ENCODE peak calls at places on chromosome 19, in six cellular contexts. One of them, this sample, is unnamed.

GRCh38 chr19:55493650-55494171 is 5.5 kb downstream of the SSC5D start:
- DNase-seq in tibial artery: no peak
- DNase-seq in right atrium auricular region: no peak
- DNase-seq in IMR-90: no peak
- DNase-seq in endothelial cell: no peak
- DNase-seq in cardiac muscle cell: no peak
- DNase-seq in this sample: no peak

GRCh38 chr19:18735324-18735723 is 51.8 kb downstream of the CRTC1 start:
- DNase-seq in tibial artery: no peak
- DNase-seq in IMR-90: no peak
- DNase-seq in endothelial cell: no peak
- DNase-seq in cardiac muscle cell: no peak
- DNase-seq in right atrium auricular region: no peak
- DNase-seq in this sample: no peak

GRCh38 chr19:16542894-16543498 is 759 bp upstream of the CHERP start:
- DNase-seq in tibial artery: no peak
- DNase-seq in right atrium auricular region: no peak
- DNase-seq in endothelial cell: no peak
- DNase-seq in IMR-90: no peak
- DNase-seq in cardiac muscle cell: peak
- DNase-seq in this sample: no peak

GRCh38 chr19:17005000-17005399 is 21.6 kb downstream of the CPAMD8 start:
- DNase-seq in cardiac muscle cell: no peak
- DNase-seq in tibial artery: no peak
- DNase-seq in IMR-90: no peak
- DNase-seq in right atrium auricular region: no peak
- DNase-seq in endothelial cell: no peak
- DNase-seq in this sample: no peak

GRCh38 chr19:53915000-53915399 is 5.9 kb downstream of the CACNG7 start:
- DNase-seq in IMR-90: no peak
- DNase-seq in endothelial cell: no peak
- DNase-seq in tibial artery: no peak
- DNase-seq in cardiac muscle cell: no peak
- DNase-seq in right atrium auricular region: no peak
- DNase-seq in this sample: no peak

GRCh38 chr19:1407662-1408299 is 395 bp downstream of the DAZAP1 start:
- DNase-seq in endothelial cell: no peak
- DNase-seq in tibial artery: peak
- DNase-seq in right atrium auricular region: no peak
- DNase-seq in IMR-90: no peak
- DNase-seq in cardiac muscle cell: no peak
- DNase-seq in this sample: no peak

GRCh38 chr19:2612619-2613249 is 89.8 kb downstream of the GNG7 start:
- DNase-seq in tibial artery: peak
- DNase-seq in cardiac muscle cell: no peak
- DNase-seq in right atrium auricular region: no peak
- DNase-seq in IMR-90: no peak
- DNase-seq in endothelial cell: no peak
- DNase-seq in this sample: no peak

GRCh38 chr19:811511-812048 is 10.2 kb downstream of the PLPPR3 start:
- DNase-seq in cardiac muscle cell: no peak
- DNase-seq in endothelial cell: no peak
- DNase-seq in tibial artery: no peak
- DNase-seq in IMR-90: no peak
- DNase-seq in right atrium auricular region: no peak
- DNase-seq in this sample: no peak

GRCh38 chr19:23822735-23823134 is 64.0 kb upstream of the ZNF681 start:
- DNase-seq in cardiac muscle cell: no peak
- DNase-seq in tibial artery: no peak
- DNase-seq in endothelial cell: no peak
- DNase-seq in right atrium auricular region: no peak
- DNase-seq in IMR-90: no peak
- DNase-seq in this sample: no peak

GRCh38 chr19:47446534-47447469 is 24.9 kb downstream of the SLC8A2 start:
- DNase-seq in IMR-90: no peak
- DNase-seq in cardiac muscle cell: peak
- DNase-seq in right atrium auricular region: no peak
- DNase-seq in tibial artery: no peak
- DNase-seq in endothelial cell: peak
- DNase-seq in this sample: no peak

DNA sequence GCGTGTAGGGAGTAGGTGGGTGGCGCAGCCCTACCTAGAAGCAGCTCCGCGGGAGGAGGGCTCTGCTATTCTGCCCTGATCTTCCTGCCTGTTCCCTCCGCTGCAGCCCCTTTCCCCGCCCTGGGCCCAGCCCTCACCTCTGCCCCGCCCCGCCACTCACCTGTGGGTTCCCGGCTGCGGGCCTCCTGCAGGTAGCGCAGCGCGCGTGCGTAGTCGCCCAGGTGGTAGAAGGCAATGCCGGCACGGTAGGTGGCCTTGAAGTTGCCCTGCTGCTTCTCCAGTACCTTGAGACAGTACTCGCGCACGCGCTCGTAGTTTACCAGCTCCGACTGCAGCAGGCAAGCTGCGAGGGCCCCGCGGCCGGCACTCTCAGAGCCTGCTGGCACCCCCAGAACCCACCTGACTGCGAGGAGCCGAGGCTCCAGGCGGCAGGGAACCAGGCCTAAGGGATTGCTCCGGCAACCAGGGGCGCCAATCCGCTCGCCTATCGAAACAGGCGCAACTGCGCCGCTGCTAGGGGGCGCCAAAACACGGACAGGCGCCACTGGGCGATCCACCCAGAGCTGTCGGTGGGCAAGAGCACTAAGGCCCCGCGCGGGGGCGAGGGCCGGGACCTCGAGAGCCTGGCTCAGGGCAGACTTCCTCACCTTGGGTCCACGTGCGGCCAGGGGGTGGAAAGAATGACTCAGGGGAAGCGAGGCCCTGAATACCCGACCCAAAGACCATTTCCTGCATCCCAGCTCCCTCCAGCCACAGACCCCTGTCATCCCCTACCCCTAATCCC is 965 bp downstream of the TTC9B start:
- DNase-seq in tibial artery: no peak
- DNase-seq in endothelial cell: peak
- DNase-seq in cardiac muscle cell: no peak
- DNase-seq in IMR-90: no peak
- DNase-seq in right atrium auricular region: no peak
- DNase-seq in this sample: no peak
- TF ChIP-seq CTCF in tibial artery: no peak
- TF ChIP-seq CTCF in endothelial cell: peak
- TF ChIP-seq CTCF in cardiac muscle cell: peak
- TF ChIP-seq CTCF in IMR-90: peak
- TF ChIP-seq CTCF in right atrium auricular region: peak
- TF ChIP-seq CTCF in this sample: peak

DNA sequence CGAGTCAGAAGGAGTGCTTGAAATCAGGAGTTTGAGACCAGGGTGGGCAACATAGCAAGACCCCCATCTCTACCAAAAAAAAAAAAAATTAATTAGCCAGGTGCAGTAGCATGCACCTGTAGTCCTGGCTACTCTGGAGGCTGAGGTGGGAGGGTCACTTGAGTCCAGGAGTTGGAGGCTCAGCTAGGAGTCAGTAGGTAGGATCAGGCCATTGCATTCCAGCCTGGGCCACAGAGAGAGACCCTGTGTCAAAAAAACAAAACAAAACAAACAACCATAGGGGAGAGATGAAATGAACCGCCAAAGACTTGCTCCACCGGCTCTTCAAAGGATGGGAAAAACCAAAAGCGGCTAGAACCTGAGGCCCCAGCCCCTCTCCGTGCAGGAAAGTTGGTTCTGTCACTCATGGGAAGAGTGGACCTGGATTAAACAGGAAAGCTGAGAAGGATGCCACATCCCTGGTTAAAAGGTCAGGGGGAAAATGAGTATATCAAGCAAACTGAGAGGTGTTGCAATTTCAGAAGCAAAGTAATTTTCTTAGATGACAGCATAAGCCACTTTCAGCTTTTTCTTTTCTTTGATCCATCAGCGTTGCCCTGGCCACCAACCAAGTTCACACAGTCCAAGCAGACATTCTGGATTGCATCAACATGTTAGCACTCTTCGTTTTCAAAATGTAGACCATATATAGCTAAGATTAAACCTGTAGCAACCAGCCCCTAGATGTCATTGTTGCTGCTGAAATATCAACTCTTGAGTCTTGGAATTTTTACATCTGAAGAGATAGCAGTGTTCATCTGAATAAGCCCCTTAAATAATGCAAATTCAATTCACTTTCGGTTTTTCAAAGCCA is 8.9 kb upstream of the ZNF507 start:
- DNase-seq in IMR-90: peak
- DNase-seq in endothelial cell: no peak
- DNase-seq in tibial artery: no peak
- DNase-seq in cardiac muscle cell: peak
- DNase-seq in right atrium auricular region: no peak
- DNase-seq in this sample: no peak
- TF ChIP-seq CTCF in IMR-90: peak
- TF ChIP-seq CTCF in endothelial cell: no peak
- TF ChIP-seq CTCF in tibial artery: no peak
- TF ChIP-seq CTCF in cardiac muscle cell: peak
- TF ChIP-seq CTCF in right atrium auricular region: peak
- TF ChIP-seq CTCF in this sample: no peak

GRCh38 chr19:35143231-35143715 is at the start of gene FXYD7:
- DNase-seq in IMR-90: no peak
- DNase-seq in cardiac muscle cell: no peak
- DNase-seq in endothelial cell: peak
- DNase-seq in tibial artery: no peak
- DNase-seq in right atrium auricular region: no peak
- DNase-seq in this sample: no peak
- TF ChIP-seq CTCF in IMR-90: no peak
- TF ChIP-seq CTCF in cardiac muscle cell: no peak
- TF ChIP-seq CTCF in endothelial cell: peak
- TF ChIP-seq CTCF in tibial artery: peak
- TF ChIP-seq CTCF in right atrium auricular region: peak
- TF ChIP-seq CTCF in this sample: peak

GRCh38 chr19:33176670-33177416 is 17.3 kb upstream of the LRP3 start:
- DNase-seq in endothelial cell: peak
- DNase-seq in tibial artery: peak
- DNase-seq in IMR-90: peak
- DNase-seq in cardiac muscle cell: peak
- DNase-seq in right atrium auricular region: peak
- DNase-seq in this sample: peak

GRCh38 chr19:33174186-33174585 is 19.9 kb upstream of the LRP3 start:
- DNase-seq in endothelial cell: no peak
- DNase-seq in tibial artery: no peak
- DNase-seq in IMR-90: no peak
- DNase-seq in cardiac muscle cell: no peak
- DNase-seq in right atrium auricular region: no peak
- DNase-seq in this sample: no peak

GRCh38 chr19:33175156-33175782 is 18.9 kb upstream of the LRP3 start:
- DNase-seq in IMR-90: no peak
- DNase-seq in right atrium auricular region: no peak
- DNase-seq in tibial artery: no peak
- DNase-seq in endothelial cell: no peak
- DNase-seq in cardiac muscle cell: no peak
- DNase-seq in this sample: no peak

GRCh38 chr19:33175886-33176669 is 18.1 kb upstream of the LRP3 start:
- DNase-seq in cardiac muscle cell: peak
- DNase-seq in endothelial cell: no peak
- DNase-seq in IMR-90: peak
- DNase-seq in right atrium auricular region: peak
- DNase-seq in tibial artery: no peak
- DNase-seq in this sample: no peak

DNA sequence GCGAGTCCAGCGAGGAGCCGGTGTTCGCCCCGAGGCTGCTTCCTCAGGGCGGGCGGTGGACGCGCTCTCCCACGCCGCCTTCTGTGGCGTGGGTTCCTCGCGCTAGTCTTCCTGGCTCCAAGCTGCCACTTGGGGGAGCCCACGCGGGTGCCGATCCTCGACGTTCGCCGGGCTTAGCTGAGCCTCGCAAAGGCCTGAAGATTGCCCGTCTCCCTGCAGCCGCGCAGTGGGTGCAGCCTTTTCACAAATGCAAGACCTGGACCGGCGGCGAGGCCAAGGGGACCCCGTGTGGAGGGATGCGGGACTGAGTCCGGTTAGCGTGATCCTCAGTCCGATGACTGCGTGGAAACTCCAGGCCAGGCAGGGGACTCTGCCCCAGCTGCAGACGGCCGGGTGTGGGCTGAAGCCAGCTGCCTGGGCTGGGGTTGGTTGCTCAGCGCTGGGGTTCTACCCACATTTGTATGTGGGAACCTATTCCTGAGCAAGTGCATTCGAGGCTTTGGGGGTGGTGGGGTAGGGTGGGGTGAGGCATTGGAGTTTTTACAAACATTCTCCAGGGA is 16.6 kb upstream of the LRP3 start:
- DNase-seq in endothelial cell: peak
- DNase-seq in cardiac muscle cell: no peak
- DNase-seq in IMR-90: no peak
- DNase-seq in right atrium auricular region: peak
- DNase-seq in tibial artery: no peak
- DNase-seq in this sample: peak
- TF ChIP-seq CTCF in endothelial cell: peak
- TF ChIP-seq CTCF in cardiac muscle cell: peak
- TF ChIP-seq CTCF in IMR-90: peak
- TF ChIP-seq CTCF in right atrium auricular region: peak
- TF ChIP-seq CTCF in tibial artery: peak
- TF ChIP-seq CTCF in this sample: peak

DNA sequence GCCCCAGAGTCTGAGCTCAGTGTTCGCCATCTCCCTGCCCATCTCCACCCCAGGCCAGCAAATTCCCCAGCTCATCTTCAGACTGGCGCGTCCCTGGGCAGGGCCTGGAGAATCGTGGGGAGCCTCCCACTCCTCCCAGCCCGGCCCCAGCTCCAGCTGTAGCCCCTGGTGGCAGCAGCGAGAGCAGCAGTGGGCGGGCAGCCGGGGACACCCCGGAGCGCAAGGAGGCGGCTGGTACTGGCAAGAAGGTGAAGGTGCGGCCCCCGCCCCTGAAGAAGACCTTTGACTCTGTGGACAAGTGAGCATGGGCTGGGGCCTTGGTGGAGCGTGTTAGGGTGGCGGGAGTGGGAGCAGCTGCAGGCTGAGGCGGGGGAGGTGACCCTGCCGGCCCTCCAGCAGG is 8.4 kb upstream of the PRR19 start:
- DNase-seq in tibial artery: no peak
- DNase-seq in right atrium auricular region: no peak
- DNase-seq in cardiac muscle cell: no peak
- DNase-seq in endothelial cell: no peak
- DNase-seq in IMR-90: no peak
- DNase-seq in this sample: no peak
- TF ChIP-seq CTCF in tibial artery: no peak
- TF ChIP-seq CTCF in right atrium auricular region: no peak
- TF ChIP-seq CTCF in cardiac muscle cell: peak
- TF ChIP-seq CTCF in endothelial cell: no peak
- TF ChIP-seq CTCF in IMR-90: no peak
- TF ChIP-seq CTCF in this sample: no peak

DNA sequence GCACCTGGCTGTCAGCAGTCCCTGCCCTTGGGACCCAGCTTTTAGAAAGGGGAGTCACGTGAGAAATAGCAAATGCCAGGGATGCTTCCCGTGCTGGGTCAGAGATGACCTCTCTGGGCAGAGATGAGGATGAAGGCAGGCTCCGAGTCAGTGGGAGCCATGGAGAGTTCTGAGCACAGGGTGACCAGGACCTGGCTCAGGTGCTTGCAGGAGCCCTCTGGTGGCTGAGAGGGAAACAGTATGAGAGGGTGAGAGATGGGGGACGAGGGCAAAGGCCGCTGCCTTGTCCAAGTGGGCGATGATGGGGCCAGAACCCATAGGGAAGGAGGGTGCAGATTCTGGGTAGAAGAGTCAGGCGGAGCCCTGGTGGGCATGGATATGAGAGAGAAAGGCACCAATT is 15.8 kb downstream of the TMED1 start:
- DNase-seq in IMR-90: no peak
- DNase-seq in right atrium auricular region: no peak
- DNase-seq in cardiac muscle cell: no peak
- DNase-seq in tibial artery: no peak
- DNase-seq in endothelial cell: no peak
- DNase-seq in this sample: no peak
- TF ChIP-seq CTCF in IMR-90: peak
- TF ChIP-seq CTCF in right atrium auricular region: no peak
- TF ChIP-seq CTCF in cardiac muscle cell: no peak
- TF ChIP-seq CTCF in tibial artery: no peak
- TF ChIP-seq CTCF in endothelial cell: no peak
- TF ChIP-seq CTCF in this sample: peak